ENCODE peak calls at places on chromosomes 5 and 9, in ten cellular contexts. V is GM19239; K is stimulated activated CD8-positive, alpha-beta memory T cell treated with anti-CD3 and anti-CD28 coated beads, Interleukin-7, amount 100 ng/mL, for 1 hour; N is neural crest cell; X is kidney tubule cell; O is BE2C; R is activated CD4-positive, alpha-beta T cell treated with anti-CD3 and anti-CD28 coated beads, Interleukin-2, amount 50 U/mL, for 4 hours; I is islet precursor cell; A is GM12891; E is T-helper 2 cell. H is an unnamed sample.

GRCh38 chr9:32395483-32396216 is 11.2 kb downstream of the ACO1 start:
- DNase-seq in O (no peak), K (no peak), R (no peak), N (no peak), I (no peak), A (no peak), E (no peak), V (no peak), X (peak; percentile 82), H (no peak)

GRCh38 chr5:122163151-122164069 is 34.1 kb downstream of the ZNF474 start:
- DNase-seq in I (no peak), N (no peak), V (no peak), X (peak; percentile 93), E (no peak), R (no peak), K (no peak), A (no peak), O (no peak), H (no peak)

GRCh38 chr5:112514062-112514561 is 95.0 kb upstream of the EPB41L4A start:
- DNase-seq in A (no peak), I (no peak), E (no peak), N (no peak), V (no peak), X (no peak), R (no peak), K (no peak), O (no peak), H (no peak)

GRCh38 chr5:139671096-139671841 is 23.1 kb downstream of the CXXC5 start:
- DNase-seq in X (peak; percentile 52), V (peak; percentile 65), R (no peak), A (no peak), N (no peak), O (no peak), I (peak; percentile 75), E (no peak), K (no peak), H (peak; percentile 56)

GRCh38 chr9:135480942-135481315 is 1.3 kb downstream of the PPP1R26 start:
- DNase-seq in N (no peak), K (no peak), A (no peak), R (no peak), I (no peak), O (no peak), V (no peak), E (no peak), X (no peak), H (no peak)

GRCh38 chr5:93807860-93808259 is 66.5 kb upstream of the POU5F2 start:
- DNase-seq in E (no peak), O (no peak), K (no peak), N (peak; percentile 16), I (no peak), V (no peak), X (no peak), R (no peak), A (no peak), H (no peak)

GRCh38 chr9:89574309-89574708 is 30.5 kb upstream of the GADD45G start:
- DNase-seq in X (no peak), V (no peak), I (no peak), R (no peak), A (no peak), E (no peak), K (no peak), O (no peak), N (no peak), H (no peak)

GRCh38 chr9:79060726-79061125 is 511.0 kb upstream of the TLE4 start:
- DNase-seq in R (no peak), A (no peak), E (no peak), N (no peak), I (no peak), V (no peak), K (no peak), O (no peak), X (peak; percentile 16), H (no peak)

GRCh38 chr5:75335952-75336624 is 932 bp upstream of the HMGCR start:
- DNase-seq in N (no peak), I (peak; percentile 79), O (peak; percentile 61), K (no peak), V (peak; percentile 18), X (peak; percentile 89), A (peak; percentile 17), R (no peak), E (no peak), H (no peak)

GRCh38 chr9:86903461-86904010 is 43.8 kb downstream of the GAS1 start:
- DNase-seq in A (no peak), O (no peak), N (peak; percentile 26), V (no peak), K (no peak), I (no peak), R (no peak), X (no peak), E (no peak), H (no peak)

GRCh38 chr5:133265720-133266575 is 214.1 kb downstream of the HSPA4 start:
- DNase-seq in I (no peak), X (no peak), K (no peak), O (no peak), A (no peak), N (no peak), V (no peak), R (no peak), E (no peak), H (no peak)

GRCh38 chr5:16508730-16509531 is 43.3 kb upstream of the ZNF622 start:
- DNase-seq in N (no peak), R (no peak), X (peak; percentile 95), I (peak; percentile 87), O (no peak), K (no peak), V (no peak), A (no peak), E (no peak), H (no peak)

GRCh38 chr9:114919611-114920010 is 10.8 kb downstream of the TNFSF8 start:
- DNase-seq in N (no peak), V (no peak), A (no peak), R (no peak), I (no peak), X (no peak), K (no peak), O (no peak), E (no peak), H (no peak)

GRCh38 chr5:135708481-135708880 is 126.0 kb upstream of the SLC25A48 start:
- DNase-seq in O (no peak), K (no peak), V (no peak), I (peak; percentile 21), N (no peak), E (no peak), A (no peak), X (no peak), R (no peak), H (no peak)

GRCh38 chr5:138336952-138337684 is 948 bp upstream of the FAM53C start:
- DNase-seq in X (no peak), N (no peak), V (no peak), O (no peak), E (no peak), A (no peak), I (no peak), R (no peak), K (no peak), H (no peak)

GRCh38 chr5:168612123-168612522 is 33.0 kb upstream of the PANK3 start:
- DNase-seq in O (no peak), I (no peak), A (no peak), R (no peak), K (no peak), E (no peak), X (peak; percentile 41), N (no peak), V (no peak), H (no peak)

GRCh38 chr9:127950513-127951210 is 13.0 kb upstream of the DPM2 start:
- DNase-seq in R (no peak), K (no peak), N (peak; percentile 72), I (no peak), E (no peak), V (no peak), A (no peak), O (no peak), X (no peak), H (no peak)